ENCODE peak calls at places on chromosomes 16 and 17, in four cellular contexts. One of them, this sample, is unnamed.

GRCh38 chr16:66403531-66404145 is 23.5 kb upstream of the BEAN1 start:
- DNase-seq in nucleus accumbens: no peak
- DNase-seq in HT-29: no peak
- DNase-seq in substantia nigra: no peak
- DNase-seq in this sample: no peak

GRCh38 chr16:10039220-10040096 is 142.8 kb downstream of the GRIN2A start:
- DNase-seq in HT-29: no peak
- DNase-seq in nucleus accumbens: peak; percentile 52
- DNase-seq in substantia nigra: no peak
- DNase-seq in this sample: peak; percentile 35

GRCh38 chr16:9596788-9597187 is 505.3 kb downstream of the HAPSTR1 start:
- DNase-seq in substantia nigra: no peak
- DNase-seq in HT-29: no peak
- DNase-seq in nucleus accumbens: no peak
- DNase-seq in this sample: no peak

GRCh38 chr17:27793168-27793905 is 7.0 kb downstream of the NOS2 start:
- DNase-seq in HT-29: no peak
- DNase-seq in substantia nigra: no peak
- DNase-seq in nucleus accumbens: no peak
- DNase-seq in this sample: peak; percentile 80

GRCh38 chr17:60300011-60300410 is 91.9 kb downstream of the USP32 start:
- DNase-seq in substantia nigra: no peak
- DNase-seq in nucleus accumbens: no peak
- DNase-seq in HT-29: no peak
- DNase-seq in this sample: no peak

GRCh38 chr17:78241277-78242023 is 10.0 kb downstream of the TMEM235 start:
- DNase-seq in nucleus accumbens: peak; percentile 83
- DNase-seq in HT-29: peak; percentile 58
- DNase-seq in substantia nigra: peak; percentile 79
- DNase-seq in this sample: no peak

GRCh38 chr17:56629450-56630187 is 36.1 kb downstream of the NOG start:
- DNase-seq in substantia nigra: no peak
- DNase-seq in HT-29: peak; percentile 12
- DNase-seq in nucleus accumbens: no peak
- DNase-seq in this sample: peak; percentile 61

GRCh38 chr17:79923974-79924638 is 84.9 kb upstream of the CBX4 start:
- DNase-seq in substantia nigra: no peak
- DNase-seq in HT-29: peak; percentile 68
- DNase-seq in nucleus accumbens: peak; percentile 32
- DNase-seq in this sample: peak; percentile 71

GRCh38 chr17:4566785-4567184 is 6.4 kb upstream of the GGT6 start:
- DNase-seq in HT-29: peak; percentile 71
- DNase-seq in nucleus accumbens: peak; percentile 21
- DNase-seq in substantia nigra: no peak
- DNase-seq in this sample: peak; percentile 84

GRCh38 chr16:67893791-67894399 is 841 bp downstream of the PSKH1 start:
- DNase-seq in nucleus accumbens: no peak
- DNase-seq in substantia nigra: no peak
- DNase-seq in HT-29: no peak
- DNase-seq in this sample: peak; percentile 53

GRCh38 chr17:1060991-1061390 is 64.1 kb downstream of the TIMM22 start:
- DNase-seq in HT-29: peak; percentile 65
- DNase-seq in substantia nigra: no peak
- DNase-seq in nucleus accumbens: no peak
- DNase-seq in this sample: peak; percentile 58

GRCh38 chr17:49995055-49995738 is at the start of gene DLX3:
- DNase-seq in substantia nigra: no peak
- DNase-seq in nucleus accumbens: no peak
- DNase-seq in HT-29: peak; percentile 52
- DNase-seq in this sample: peak; percentile 89

GRCh38 chr17:47830991-47831933 is at the start of the genes LRRC46 and MRPL10:
- DNase-seq in nucleus accumbens: peak; percentile 92
- DNase-seq in HT-29: peak; percentile 96
- DNase-seq in substantia nigra: peak; percentile 80
- DNase-seq in this sample: peak; percentile 98

GRCh38 chr16:6837722-6838121 is 494.9 kb upstream of the RBFOX1 start:
- DNase-seq in substantia nigra: no peak
- DNase-seq in HT-29: no peak
- DNase-seq in nucleus accumbens: no peak
- DNase-seq in this sample: no peak

GRCh38 chr17:62675260-62675659 is 47.8 kb downstream of the MRC2 start:
- DNase-seq in nucleus accumbens: peak; percentile 78
- DNase-seq in HT-29: no peak
- DNase-seq in substantia nigra: peak; percentile 27
- DNase-seq in this sample: no peak

GRCh38 chr17:69637399-69638165 is 223.1 kb downstream of the MAP2K6 start:
- DNase-seq in nucleus accumbens: no peak
- DNase-seq in substantia nigra: no peak
- DNase-seq in HT-29: no peak
- DNase-seq in this sample: no peak

GRCh38 chr17:78742901-78743300 is 39.2 kb downstream of the CYTH1 start:
- DNase-seq in nucleus accumbens: no peak
- DNase-seq in substantia nigra: no peak
- DNase-seq in HT-29: no peak
- DNase-seq in this sample: no peak

GRCh38 chr16:21565816-21566669 is 33.3 kb upstream of the METTL9 start:
- DNase-seq in substantia nigra: no peak
- DNase-seq in HT-29: no peak
- DNase-seq in nucleus accumbens: no peak
- DNase-seq in this sample: peak; percentile 64

GRCh38 chr17:40153603-40154238 is 13.4 kb downstream of the CASC3 start:
- DNase-seq in nucleus accumbens: no peak
- DNase-seq in HT-29: no peak
- DNase-seq in substantia nigra: no peak
- DNase-seq in this sample: no peak

GRCh38 chr17:2243953-2244352 is 59.6 kb downstream of the SMG6 start:
- DNase-seq in nucleus accumbens: no peak
- DNase-seq in HT-29: no peak
- DNase-seq in substantia nigra: no peak
- DNase-seq in this sample: no peak

GRCh38 chr17:17141860-17142552 is 64.1 kb downstream of the PLD6 start:
- DNase-seq in substantia nigra: peak; percentile 22
- DNase-seq in nucleus accumbens: peak; percentile 75
- DNase-seq in HT-29: no peak
- DNase-seq in this sample: peak; percentile 47

GRCh38 chr17:77316651-77317050 is 175.9 kb downstream of the SEC14L1 start:
- DNase-seq in nucleus accumbens: no peak
- DNase-seq in HT-29: no peak
- DNase-seq in substantia nigra: no peak
- DNase-seq in this sample: no peak

GRCh38 chr16:22161999-22162657 is at the start of gene SDR42E2:
- DNase-seq in HT-29: peak; percentile 19
- DNase-seq in substantia nigra: no peak
- DNase-seq in nucleus accumbens: no peak
- DNase-seq in this sample: peak; percentile 61

This sample was measured in hepatocyte.